ENCODE peak calls at places on chromosome 13, in eight cellular contexts. One of them, this sample, is unnamed.

GRCh38 chr13:64591981-64592380 is 2638.2 kb downstream of the PCDH9 start:
- DNase-seq in cardiac fibroblast: peak
- DNase-seq in mucosa of descending colon: no peak
- DNase-seq in chondrocyte: no peak
- DNase-seq in choroid plexus epithelial cell: peak
- DNase-seq in Calu3: no peak
- DNase-seq in omental fat pad: no peak
- DNase-seq in right lobe of liver: no peak
- DNase-seq in this sample: peak

GRCh38 chr13:90883592-90883991 is 463.9 kb upstream of the MIR17HG start:
- DNase-seq in cardiac fibroblast: no peak
- DNase-seq in mucosa of descending colon: no peak
- DNase-seq in chondrocyte: no peak
- DNase-seq in choroid plexus epithelial cell: no peak
- DNase-seq in Calu3: no peak
- DNase-seq in omental fat pad: no peak
- DNase-seq in right lobe of liver: no peak
- DNase-seq in this sample: no peak

GRCh38 chr13:20882206-20882605 is 20.3 kb downstream of the XPO4 start:
- DNase-seq in cardiac fibroblast: peak
- DNase-seq in mucosa of descending colon: no peak
- DNase-seq in chondrocyte: no peak
- DNase-seq in choroid plexus epithelial cell: peak
- DNase-seq in Calu3: no peak
- DNase-seq in omental fat pad: no peak
- DNase-seq in right lobe of liver: no peak
- DNase-seq in this sample: peak

GRCh38 chr13:79869326-79869725 is 388.4 kb downstream of the NDFIP2 start:
- DNase-seq in cardiac fibroblast: no peak
- DNase-seq in mucosa of descending colon: peak
- DNase-seq in chondrocyte: no peak
- DNase-seq in choroid plexus epithelial cell: peak
- DNase-seq in Calu3: peak
- DNase-seq in omental fat pad: no peak
- DNase-seq in right lobe of liver: no peak
- DNase-seq in this sample: no peak

GRCh38 chr13:110396476-110396875 is 89.4 kb downstream of the COL4A2 start:
- DNase-seq in cardiac fibroblast: no peak
- DNase-seq in mucosa of descending colon: no peak
- DNase-seq in chondrocyte: no peak
- DNase-seq in choroid plexus epithelial cell: no peak
- DNase-seq in Calu3: no peak
- DNase-seq in omental fat pad: no peak
- DNase-seq in right lobe of liver: no peak
- DNase-seq in this sample: no peak

GRCh38 chr13:73937420-73937819 is 196.8 kb downstream of the KLF12 start:
- DNase-seq in cardiac fibroblast: no peak
- DNase-seq in mucosa of descending colon: no peak
- DNase-seq in chondrocyte: no peak
- DNase-seq in choroid plexus epithelial cell: no peak
- DNase-seq in Calu3: no peak
- DNase-seq in omental fat pad: no peak
- DNase-seq in right lobe of liver: no peak
- DNase-seq in this sample: no peak

GRCh38 chr13:109148243-109148642 is 518.8 kb downstream of the MYO16 start:
- DNase-seq in cardiac fibroblast: no peak
- DNase-seq in mucosa of descending colon: no peak
- DNase-seq in chondrocyte: no peak
- DNase-seq in choroid plexus epithelial cell: peak
- DNase-seq in Calu3: no peak
- DNase-seq in omental fat pad: no peak
- DNase-seq in right lobe of liver: no peak
- DNase-seq in this sample: peak

GRCh38 chr13:53379485-53379884 is 350.9 kb downstream of the OLFM4 start:
- DNase-seq in cardiac fibroblast: no peak
- DNase-seq in mucosa of descending colon: no peak
- DNase-seq in chondrocyte: no peak
- DNase-seq in choroid plexus epithelial cell: no peak
- DNase-seq in Calu3: no peak
- DNase-seq in omental fat pad: no peak
- DNase-seq in right lobe of liver: no peak
- DNase-seq in this sample: no peak

GRCh38 chr13:94658926-94659649 is 53.3 kb downstream of the SOX21 start:
- DNase-seq in cardiac fibroblast: no peak
- DNase-seq in mucosa of descending colon: no peak
- DNase-seq in chondrocyte: no peak
- DNase-seq in choroid plexus epithelial cell: peak
- DNase-seq in Calu3: no peak
- DNase-seq in omental fat pad: no peak
- DNase-seq in right lobe of liver: no peak
- DNase-seq in this sample: no peak

GRCh38 chr13:34522818-34523217 is 419.3 kb upstream of the NBEA start:
- DNase-seq in cardiac fibroblast: no peak
- DNase-seq in mucosa of descending colon: no peak
- DNase-seq in chondrocyte: no peak
- DNase-seq in choroid plexus epithelial cell: no peak
- DNase-seq in Calu3: no peak
- DNase-seq in omental fat pad: no peak
- DNase-seq in right lobe of liver: no peak
- DNase-seq in this sample: peak

GRCh38 chr13:107028751-107029150 is 460.8 kb upstream of the ARGLU1 start:
- DNase-seq in cardiac fibroblast: no peak
- DNase-seq in mucosa of descending colon: no peak
- DNase-seq in chondrocyte: no peak
- DNase-seq in choroid plexus epithelial cell: no peak
- DNase-seq in Calu3: no peak
- DNase-seq in omental fat pad: no peak
- DNase-seq in right lobe of liver: no peak
- DNase-seq in this sample: no peak

GRCh38 chr13:24161010-24161775 is 673 bp downstream of the SPATA13 start:
- DNase-seq in cardiac fibroblast: no peak
- DNase-seq in mucosa of descending colon: peak
- DNase-seq in chondrocyte: no peak
- DNase-seq in choroid plexus epithelial cell: no peak
- DNase-seq in Calu3: peak
- DNase-seq in omental fat pad: no peak
- DNase-seq in right lobe of liver: peak
- DNase-seq in this sample: no peak
- TF ChIP-seq CTCF in cardiac fibroblast: no peak
- TF ChIP-seq CTCF in mucosa of descending colon: no peak
- TF ChIP-seq CTCF in chondrocyte: no peak
- TF ChIP-seq CTCF in choroid plexus epithelial cell: no peak
- TF ChIP-seq CTCF in Calu3: no peak
- TF ChIP-seq CTCF in omental fat pad: no peak
- TF ChIP-seq CTCF in right lobe of liver: no peak
- TF ChIP-seq CTCF in this sample: no peak

GRCh38 chr13:112513761-112514160 is 74.2 kb downstream of the TUBGCP3 start:
- DNase-seq in cardiac fibroblast: no peak
- DNase-seq in mucosa of descending colon: no peak
- DNase-seq in chondrocyte: no peak
- DNase-seq in choroid plexus epithelial cell: no peak
- DNase-seq in Calu3: no peak
- DNase-seq in omental fat pad: no peak
- DNase-seq in right lobe of liver: no peak
- DNase-seq in this sample: no peak

GRCh38 chr13:112509190-112509589 is 78.8 kb downstream of the TUBGCP3 start:
- DNase-seq in cardiac fibroblast: no peak
- DNase-seq in mucosa of descending colon: no peak
- DNase-seq in chondrocyte: no peak
- DNase-seq in choroid plexus epithelial cell: no peak
- DNase-seq in Calu3: no peak
- DNase-seq in omental fat pad: no peak
- DNase-seq in right lobe of liver: no peak
- DNase-seq in this sample: no peak

GRCh38 chr13:112510987-112511715 is 76.8 kb downstream of the TUBGCP3 start:
- DNase-seq in cardiac fibroblast: no peak
- DNase-seq in mucosa of descending colon: no peak
- DNase-seq in chondrocyte: no peak
- DNase-seq in choroid plexus epithelial cell: peak
- DNase-seq in Calu3: no peak
- DNase-seq in omental fat pad: no peak
- DNase-seq in right lobe of liver: no peak
- DNase-seq in this sample: no peak

GRCh38 chr13:112506046-112506445 is 81.9 kb downstream of the TUBGCP3 start:
- DNase-seq in cardiac fibroblast: no peak
- DNase-seq in mucosa of descending colon: no peak
- DNase-seq in chondrocyte: no peak
- DNase-seq in choroid plexus epithelial cell: no peak
- DNase-seq in Calu3: no peak
- DNase-seq in omental fat pad: no peak
- DNase-seq in right lobe of liver: no peak
- DNase-seq in this sample: no peak

DNA sequence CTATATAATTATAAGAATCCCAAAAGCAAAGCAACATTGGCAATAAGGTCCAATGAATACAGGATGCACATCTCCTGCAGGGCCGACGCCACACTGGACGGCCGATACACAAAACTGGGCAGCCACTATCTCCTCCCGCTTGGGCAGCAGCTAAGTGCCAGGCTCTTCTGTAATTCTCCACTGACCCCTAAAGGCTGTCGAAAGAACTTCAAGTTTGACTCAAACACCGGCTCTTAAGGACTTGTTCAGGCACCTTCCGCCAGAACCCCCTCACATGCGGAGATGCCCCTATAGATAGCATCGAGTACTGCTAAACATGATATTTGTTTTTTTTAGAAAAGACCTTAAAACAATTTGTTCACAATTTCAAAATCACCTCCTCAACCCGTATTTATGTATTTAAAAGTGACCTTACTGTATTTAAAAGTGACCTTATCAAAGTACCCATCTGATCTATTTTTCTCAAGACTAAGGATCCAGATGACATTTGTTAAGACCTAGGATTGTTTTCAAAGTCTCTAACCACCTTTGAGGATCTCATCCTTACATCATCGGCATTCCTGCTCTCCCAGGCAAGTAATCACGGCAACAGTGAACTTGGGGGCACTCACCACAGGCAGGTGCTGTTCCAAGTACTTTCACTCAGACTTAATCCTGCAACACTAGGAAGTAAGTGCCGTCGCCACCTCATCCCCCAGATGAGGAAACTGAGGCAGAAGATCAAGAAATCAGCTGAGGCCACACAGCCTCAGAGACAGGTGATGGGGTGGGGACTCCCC is 77.8 kb downstream of the TUBGCP3 start:
- DNase-seq in cardiac fibroblast: peak
- DNase-seq in mucosa of descending colon: peak
- DNase-seq in chondrocyte: no peak
- DNase-seq in choroid plexus epithelial cell: peak
- DNase-seq in Calu3: no peak
- DNase-seq in omental fat pad: no peak
- DNase-seq in right lobe of liver: no peak
- DNase-seq in this sample: peak
- TF ChIP-seq CTCF in cardiac fibroblast: peak
- TF ChIP-seq CTCF in mucosa of descending colon: no peak
- TF ChIP-seq CTCF in chondrocyte: peak
- TF ChIP-seq CTCF in choroid plexus epithelial cell: peak
- TF ChIP-seq CTCF in Calu3: no peak
- TF ChIP-seq CTCF in omental fat pad: no peak
- TF ChIP-seq CTCF in right lobe of liver: peak
- TF ChIP-seq CTCF in this sample: peak

DNA sequence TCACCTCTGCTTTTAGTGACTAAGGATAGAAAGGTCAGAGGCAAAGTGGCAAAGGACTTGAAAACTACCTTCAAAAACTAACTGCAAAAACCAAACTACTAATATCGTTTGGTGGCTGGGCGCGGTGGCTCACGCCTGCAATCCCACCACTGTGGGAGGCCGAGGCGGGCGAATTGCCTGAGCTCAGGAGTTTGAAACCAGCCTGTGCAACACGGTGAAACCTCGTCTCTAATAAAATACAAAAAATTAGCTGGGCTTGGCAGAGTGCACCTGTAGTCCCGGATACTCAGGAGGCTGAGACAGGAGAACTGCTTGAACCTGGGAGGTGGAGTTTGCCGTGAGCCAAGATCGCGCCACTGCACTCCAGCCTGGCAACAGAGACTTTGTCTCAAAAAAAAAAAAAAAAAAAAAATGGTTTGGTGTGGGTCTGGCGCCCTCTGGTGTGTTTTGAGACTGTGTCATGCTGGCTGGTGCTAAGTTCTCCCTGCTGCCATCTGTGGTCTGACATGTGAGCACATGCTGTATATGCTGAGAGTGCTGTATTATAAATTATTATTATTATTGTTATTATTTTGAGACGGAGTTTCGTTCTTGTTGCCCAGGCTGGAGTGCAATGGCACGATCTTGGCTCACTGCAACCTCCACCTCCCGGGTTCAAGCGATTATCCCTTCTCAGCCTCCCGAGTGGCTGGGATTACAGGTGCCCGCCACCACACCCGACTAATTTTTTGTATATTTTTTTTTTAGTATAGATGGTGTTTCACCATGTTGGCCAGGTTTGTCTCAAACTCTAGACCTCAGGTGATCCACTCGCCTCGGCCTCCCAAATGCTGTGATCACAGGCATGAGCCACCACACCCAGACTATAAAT is 36.0 kb upstream of the RNF17 start:
- DNase-seq in cardiac fibroblast: peak
- DNase-seq in mucosa of descending colon: peak
- DNase-seq in chondrocyte: no peak
- DNase-seq in choroid plexus epithelial cell: peak
- DNase-seq in Calu3: peak
- DNase-seq in omental fat pad: no peak
- DNase-seq in right lobe of liver: no peak
- DNase-seq in this sample: peak
- TF ChIP-seq CTCF in cardiac fibroblast: peak
- TF ChIP-seq CTCF in mucosa of descending colon: peak
- TF ChIP-seq CTCF in chondrocyte: peak
- TF ChIP-seq CTCF in choroid plexus epithelial cell: peak
- TF ChIP-seq CTCF in Calu3: no peak
- TF ChIP-seq CTCF in omental fat pad: no peak
- TF ChIP-seq CTCF in right lobe of liver: peak
- TF ChIP-seq CTCF in this sample: peak

GRCh38 chr13:112728375-112729126 is 38.7 kb downstream of the ATP11A start:
- DNase-seq in cardiac fibroblast: no peak
- DNase-seq in mucosa of descending colon: no peak
- DNase-seq in chondrocyte: no peak
- DNase-seq in choroid plexus epithelial cell: no peak
- DNase-seq in Calu3: no peak
- DNase-seq in omental fat pad: no peak
- DNase-seq in right lobe of liver: no peak
- DNase-seq in this sample: no peak

GRCh38 chr13:112724788-112725345 is 35.0 kb downstream of the ATP11A start:
- DNase-seq in cardiac fibroblast: no peak
- DNase-seq in mucosa of descending colon: no peak
- DNase-seq in chondrocyte: no peak
- DNase-seq in choroid plexus epithelial cell: no peak
- DNase-seq in Calu3: no peak
- DNase-seq in omental fat pad: no peak
- DNase-seq in right lobe of liver: no peak
- DNase-seq in this sample: no peak

GRCh38 chr13:112727581-112727980 is 37.7 kb downstream of the ATP11A start:
- DNase-seq in cardiac fibroblast: no peak
- DNase-seq in mucosa of descending colon: no peak
- DNase-seq in chondrocyte: no peak
- DNase-seq in choroid plexus epithelial cell: no peak
- DNase-seq in Calu3: no peak
- DNase-seq in omental fat pad: no peak
- DNase-seq in right lobe of liver: no peak
- DNase-seq in this sample: no peak

GRCh38 chr13:112725346-112726017 is 35.6 kb downstream of the ATP11A start:
- DNase-seq in cardiac fibroblast: no peak
- DNase-seq in mucosa of descending colon: no peak
- DNase-seq in chondrocyte: no peak
- DNase-seq in choroid plexus epithelial cell: no peak
- DNase-seq in Calu3: no peak
- DNase-seq in omental fat pad: no peak
- DNase-seq in right lobe of liver: no peak
- DNase-seq in this sample: peak

GRCh38 chr13:112726018-112726767 is 36.4 kb downstream of the ATP11A start:
- DNase-seq in cardiac fibroblast: no peak
- DNase-seq in mucosa of descending colon: no peak
- DNase-seq in chondrocyte: no peak
- DNase-seq in choroid plexus epithelial cell: no peak
- DNase-seq in Calu3: no peak
- DNase-seq in omental fat pad: no peak
- DNase-seq in right lobe of liver: no peak
- DNase-seq in this sample: no peak
- TF ChIP-seq CTCF in cardiac fibroblast: no peak
- TF ChIP-seq CTCF in mucosa of descending colon: no peak
- TF ChIP-seq CTCF in chondrocyte: no peak
- TF ChIP-seq CTCF in choroid plexus epithelial cell: no peak
- TF ChIP-seq CTCF in Calu3: no peak
- TF ChIP-seq CTCF in omental fat pad: no peak
- TF ChIP-seq CTCF in right lobe of liver: no peak
- TF ChIP-seq CTCF in this sample: no peak